ENCODE peak calls at places on chromosome 13, in seven cellular contexts. U, N, S, P, F, K and R are unnamed samples. For H3K27me3, the result is how much of the 10 kb centered on the place peaks cover.

GRCh38 chr13:32409561-32410440 is 18.1 kb downstream of the N4BP2L1 start:
- DNase-seq in N (no peak), U (peak), P (no peak), F (no peak), S (no peak), K (no peak), R (no peak)

GRCh38 chr13:97004096-97004876 is 10.0 kb upstream of the OXGR1 start:
- DNase-seq in P (no peak), F (no peak), S (no peak), N (no peak), K (no peak), U (no peak), R (no peak)

GRCh38 chr13:106186366-106187030 is 349.0 kb downstream of the EFNB2 start:
- DNase-seq in U (no peak), N (no peak), F (no peak), K (no peak), S (no peak), P (no peak), R (no peak)

GRCh38 chr13:46633416-46633815 is 80.4 kb downstream of the LRCH1 start:
- DNase-seq in K (no peak), N (no peak), P (no peak), U (no peak), F (no peak), S (no peak), R (no peak)

GRCh38 chr13:105144936-105145335 is 1390.5 kb downstream of the EFNB2 start:
- DNase-seq in P (no peak), S (no peak), F (no peak), K (no peak), N (no peak), U (no peak), R (no peak)

GRCh38 chr13:32252812-32253440 is 62.2 kb downstream of the ZAR1L start:
- DNase-seq in K (no peak), N (no peak), P (no peak), U (no peak), S (no peak), F (no peak), R (no peak)

GRCh38 chr13:77422724-77423123 is 95.8 kb upstream of the MYCBP2 start:
- DNase-seq in K (no peak), P (no peak), F (no peak), N (no peak), U (no peak), S (no peak), R (no peak)

GRCh38 chr13:105611424-105611823 is 924.0 kb downstream of the EFNB2 start:
- DNase-seq in U (peak), F (no peak), K (no peak), N (no peak), S (no peak), P (no peak), R (no peak)

GRCh38 chr13:112968380-112968909 is 569 bp upstream of the MCF2L start:
- DNase-seq in S (peak), U (peak), N (no peak), K (no peak), P (peak), F (peak), R (peak)

GRCh38 chr13:29589234-29589633 is 6.3 kb downstream of the SLC7A1 start:
- DNase-seq in S (no peak), P (no peak), N (no peak), K (no peak), U (no peak), F (no peak), R (no peak)

GRCh38 chr13:19646062-19646461 is 12.6 kb downstream of the MPHOSPH8 start:
- DNase-seq in U (no peak), N (no peak), S (no peak), P (no peak), K (no peak), F (no peak), R (no peak)

GRCh38 chr13:78193853-78194252 is 275.2 kb upstream of the EDNRB start:
- DNase-seq in S (no peak), P (no peak), N (no peak), K (no peak), U (no peak), F (no peak), R (no peak)

GRCh38 chr13:21549633-21550032 is 54.3 kb downstream of the MICU2 start:
- DNase-seq in F (no peak), P (no peak), K (no peak), S (no peak), U (no peak), N (no peak), R (no peak)

GRCh38 chr13:111882351-111882750 is 184.6 kb upstream of the SOX1 start:
- DNase-seq in U (no peak), K (no peak), S (no peak), N (no peak), P (no peak), F (no peak), R (peak)

GRCh38 chr13:21925720-21926119 is 254.8 kb downstream of the FGF9 start:
- DNase-seq in K (no peak), S (no peak), U (peak), F (no peak), P (no peak), N (no peak), R (no peak)

GRCh38 chr13:28657784-28658538 is 969 bp upstream of the POMP start:
- DNase-seq in K (no peak), N (no peak), F (no peak), P (no peak), S (no peak), U (no peak), R (no peak)

GRCh38 chr13:104854007-104854406 is 1681.5 kb downstream of the EFNB2 start:
- DNase-seq in P (no peak), U (no peak), N (no peak), F (no peak), S (no peak), K (no peak), R (no peak)

GRCh38 chr13:42047561-42048322 is 706 bp upstream of the DGKH start:
- DNase-seq in K (no peak), P (peak), F (peak), U (peak), N (peak), S (peak), R (peak)

GRCh38 chr13:45055198-45055901 is 65.0 kb upstream of the GTF2F2 start:
- DNase-seq in S (peak), F (no peak), P (no peak), K (peak), N (peak), U (no peak), R (no peak)
- TF ChIP-seq POLR2AphosphoS5 in S (peak), F (no peak), P (no peak), K (no peak), N (peak), U (no peak), R (peak)

GRCh38 chr13:25908390-25908789 is 143.4 kb downstream of the SHISA2 start:
- DNase-seq in U (peak), F (no peak), P (no peak), N (no peak), K (no peak), S (no peak), R (no peak)

GRCh38 chr13:25902946-25903345 is 148.9 kb downstream of the SHISA2 start:
- DNase-seq in P (no peak), F (no peak), S (no peak), U (no peak), K (no peak), N (no peak), R (no peak)

GRCh38 chr13:25906211-25906661 is 145.6 kb downstream of the SHISA2 start:
- DNase-seq in P (no peak), U (no peak), S (no peak), K (no peak), F (no peak), N (no peak), R (no peak)

GRCh38 chr13:25904830-25905229 is 147.0 kb downstream of the SHISA2 start:
- DNase-seq in U (no peak), F (no peak), S (no peak), N (no peak), P (no peak), K (no peak), R (no peak)

DNA sequence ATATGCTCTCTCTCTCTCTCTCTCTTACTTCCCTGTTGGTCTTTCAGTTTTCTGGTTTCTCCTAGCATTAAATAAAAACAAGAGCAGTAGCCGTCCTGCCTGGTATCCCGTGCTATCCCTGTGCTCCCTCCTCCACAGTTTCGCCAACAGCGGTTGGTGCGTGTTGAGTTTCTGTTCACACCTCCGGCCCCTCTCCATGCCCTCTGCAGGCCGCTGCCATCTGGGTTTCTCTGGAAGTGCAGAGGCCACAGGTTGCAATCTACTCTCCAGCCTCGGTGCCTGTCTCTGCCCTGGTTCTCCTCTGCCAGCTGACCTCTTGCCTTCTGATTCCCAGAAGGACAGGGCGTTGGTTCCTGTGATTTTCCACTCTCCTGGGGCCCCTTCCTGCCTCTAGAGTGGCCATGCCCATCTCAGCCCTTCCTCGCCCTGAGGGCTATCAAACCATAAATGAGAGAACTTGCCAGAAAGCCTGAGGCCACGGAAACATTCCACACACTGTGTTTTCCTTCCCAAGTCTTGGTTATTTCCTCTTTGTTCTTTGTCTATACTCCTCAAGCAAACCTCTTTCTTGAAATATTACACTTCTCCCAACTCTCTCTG is 146.3 kb downstream of the SHISA2 start:
- DNase-seq in N (no peak), S (peak), K (no peak), P (no peak), U (no peak), F (no peak), R (no peak)
- H3K4me3 ChIP-seq in N (no peak), S (no peak), K (no peak), P (no peak), U (no peak), F (no peak), R (no peak)

GRCh38 chr13:92948034-92948433 is 278.6 kb upstream of the GPC6 start:
- DNase-seq in P (no peak), F (no peak), S (no peak), U (no peak), K (no peak), N (no peak), R (no peak)

GRCh38 chr13:92952161-92952560 is 274.4 kb upstream of the GPC6 start:
- DNase-seq in P (no peak), N (no peak), F (no peak), U (no peak), K (no peak), S (no peak), R (no peak)

GRCh38 chr13:92954746-92955145 is 271.9 kb upstream of the GPC6 start:
- DNase-seq in P (no peak), K (no peak), F (no peak), S (no peak), U (no peak), N (no peak), R (no peak)

GRCh38 chr13:92951273-92951820 is 275.3 kb upstream of the GPC6 start:
- DNase-seq in K (no peak), P (no peak), N (no peak), U (no peak), S (no peak), F (no peak), R (no peak)

GRCh38 chr13:92950771-92951170 is 275.8 kb upstream of the GPC6 start:
- DNase-seq in U (no peak), F (no peak), N (no peak), K (no peak), S (no peak), P (no peak), R (no peak)
- H3K27me3 ChIP-seq in U (under half), F (under half), N (under half), K (under half), S (under half), P (under half), R (under half)

GRCh38 chr13:37736040-37736439 is 133.5 kb downstream of the TRPC4 start:
- DNase-seq in K (no peak), N (no peak), F (no peak), U (no peak), S (no peak), P (no peak), R (no peak)
- TF ChIP-seq POLR2AphosphoS5 in K (no peak), N (no peak), F (no peak), U (no peak), S (no peak), P (no peak), R (no peak)

GRCh38 chr13:110339975-110340550 is 33.0 kb downstream of the COL4A2 start:
- DNase-seq in S (no peak), F (no peak), N (no peak), P (no peak), U (no peak), K (no peak), R (no peak)

GRCh38 chr13:110338441-110339101 is 31.5 kb downstream of the COL4A2 start:
- DNase-seq in N (no peak), U (no peak), F (no peak), S (peak), P (peak), K (no peak), R (no peak)

GRCh38 chr13:110340812-110341444 is 33.8 kb downstream of the COL4A2 start:
- DNase-seq in N (no peak), F (peak), U (no peak), S (peak), P (peak), K (no peak), R (peak)

GRCh38 chr13:110337287-110337686 is 30.2 kb downstream of the COL4A2 start:
- DNase-seq in P (no peak), F (no peak), U (no peak), S (no peak), K (no peak), N (no peak), R (no peak)

GRCh38 chr13:110339263-110339662 is 32.2 kb downstream of the COL4A2 start:
- DNase-seq in P (no peak), U (no peak), F (no peak), N (no peak), K (no peak), S (no peak), R (no peak)
- H3K4me3 ChIP-seq in P (no peak), U (no peak), F (no peak), N (no peak), K (no peak), S (no peak), R (no peak)

GRCh38 chr13:48648446-48648845 is 5.3 kb upstream of the CYSLTR2 start:
- DNase-seq in K (no peak), S (no peak), P (no peak), F (no peak), N (no peak), U (no peak), R (no peak)

GRCh38 chr13:48644951-48645350 is 8.8 kb upstream of the CYSLTR2 start:
- DNase-seq in N (no peak), P (no peak), F (no peak), U (no peak), K (no peak), S (no peak), R (no peak)

GRCh38 chr13:48647625-48648024 is 6.1 kb upstream of the CYSLTR2 start:
- DNase-seq in U (no peak), P (no peak), N (no peak), F (no peak), K (no peak), S (peak), R (no peak)

GRCh38 chr13:48645845-48646244 is 7.9 kb upstream of the CYSLTR2 start:
- DNase-seq in U (no peak), F (no peak), S (no peak), P (no peak), K (no peak), N (no peak), R (no peak)

DNA sequence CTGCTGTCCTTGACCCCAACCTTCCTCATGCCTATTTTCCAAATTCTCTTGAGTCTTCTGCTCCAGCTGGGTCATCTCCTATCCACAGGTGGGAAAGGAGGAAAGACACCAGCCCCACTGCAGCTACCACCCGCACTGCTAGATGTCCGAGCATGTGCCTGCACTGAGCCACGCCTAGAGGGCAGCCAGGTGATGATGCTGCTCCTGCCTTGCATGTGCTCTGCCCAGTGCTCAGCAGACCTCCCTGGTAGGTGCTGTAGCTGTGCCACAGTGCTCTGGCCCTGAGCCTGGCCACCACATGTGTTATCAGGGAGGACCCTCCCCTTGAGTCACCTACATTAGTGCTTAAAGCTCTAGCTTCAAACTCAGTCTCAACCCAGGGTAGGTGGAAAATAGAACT is 6.9 kb upstream of the CYSLTR2 start:
- DNase-seq in K (no peak), N (no peak), S (no peak), U (no peak), F (no peak), P (no peak), R (no peak)
- H3K27me3 ChIP-seq in K (under half), N (under half), S (under half), U (under half), F (under half), P (under half), R (under half)

GRCh38 chr13:103539721-103540120 is 473.5 kb upstream of the SLC10A2 start:
- DNase-seq in K (no peak), P (no peak), U (no peak), F (no peak), S (no peak), N (no peak), R (no peak)

GRCh38 chr13:103537616-103538015 is 471.4 kb upstream of the SLC10A2 start:
- DNase-seq in P (no peak), N (no peak), U (no peak), S (no peak), K (no peak), F (no peak), R (no peak)

GRCh38 chr13:103540394-103540793 is 474.2 kb upstream of the SLC10A2 start:
- DNase-seq in U (no peak), F (no peak), K (no peak), S (no peak), P (no peak), N (no peak), R (no peak)

GRCh38 chr13:103542648-103543047 is 476.4 kb upstream of the SLC10A2 start:
- DNase-seq in K (no peak), S (no peak), F (no peak), P (no peak), U (no peak), N (no peak), R (no peak)

DNA sequence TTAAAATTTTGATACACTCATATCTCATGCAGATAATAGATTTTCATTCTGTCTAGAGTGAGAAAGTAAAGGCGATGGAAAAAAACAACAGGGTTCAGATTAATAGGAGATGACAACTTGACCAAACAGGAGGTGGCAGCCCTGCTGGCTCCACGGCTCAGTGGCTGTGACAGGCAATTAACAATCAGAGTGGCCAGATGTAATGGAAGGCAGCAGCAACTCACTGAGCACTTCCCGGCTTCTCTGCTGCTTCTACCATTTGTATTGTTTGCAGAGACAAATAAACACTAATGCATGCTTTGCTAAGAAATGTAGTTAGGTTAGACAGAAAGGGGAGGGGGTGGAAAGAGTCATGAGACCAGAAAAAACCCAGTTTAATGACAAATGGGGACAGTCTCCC is 473.0 kb upstream of the SLC10A2 start:
- DNase-seq in U (peak), F (no peak), S (no peak), K (no peak), N (no peak), P (no peak), R (no peak)
- TF ChIP-seq POLR2AphosphoS5 in U (no peak), F (no peak), S (no peak), K (no peak), N (no peak), P (no peak), R (no peak)

GRCh38 chr13:44403720-44404063 is 30.1 kb downstream of the SERP2 start:
- DNase-seq in N (no peak), F (no peak), U (peak), S (no peak), K (no peak), P (no peak), R (no peak)
- H3K4me3 ChIP-seq in N (no peak), F (peak), U (peak), S (peak), K (no peak), P (peak), R (no peak)

DNA sequence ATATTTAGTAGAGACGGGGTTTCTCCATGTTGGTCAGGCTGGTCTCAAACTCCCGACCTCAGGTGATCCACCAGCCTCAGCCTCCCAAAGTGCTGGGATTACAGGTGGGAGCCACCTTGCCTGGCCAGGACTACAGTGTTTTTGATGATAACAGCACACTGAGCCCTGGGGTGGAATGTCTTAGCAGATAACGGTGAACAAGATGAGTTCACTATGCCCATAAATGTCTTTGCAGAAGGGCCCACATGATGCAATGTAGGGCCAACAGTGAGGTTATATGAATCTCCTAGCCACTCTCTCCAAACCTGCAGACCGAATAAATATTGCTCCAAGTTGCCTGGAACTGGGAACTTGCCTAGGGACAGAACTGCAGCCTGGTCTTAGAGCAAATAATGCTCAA is 235.1 kb downstream of the COG6 start:
- DNase-seq in N (no peak), K (no peak), P (no peak), F (no peak), S (no peak), U (no peak), R (no peak)
- H3K27me3 ChIP-seq in N (under half), K (under half), P (under half), F (under half), S (under half), U (under half), R (under half)